ENCODE peak calls at places on chromosomes 13 and 19, in nine cellular contexts. K is uterus, R is ascending aorta, B is bronchial epithelial cell, J is DND-41, N is right lobe of liver, W is sigmoid colon, U is IMR-90, E is psoas muscle. H is an unnamed sample.
A peak's percentile ranks its signal among the peaks of the same experiment; 100 is the strongest.

GRCh38 chr13:98453254-98453843 is 123.6 kb downstream of the STK24 start:
- DNase-seq in U (no peak), E (no peak), R (no peak), K (no peak), N (no peak), W (no peak), B (no peak), J (no peak), H (no peak)

GRCh38 chr19:28201462-28201943 is 1011.4 kb downstream of the UQCRFS1 start:
- DNase-seq in U (no peak), R (no peak), N (no peak), W (no peak), J (no peak), B (no peak), K (no peak), E (no peak), H (no peak)

GRCh38 chr13:24123761-24124160 is 36.8 kb upstream of the SPATA13 start:
- DNase-seq in B (no peak), W (no peak), J (no peak), R (no peak), N (no peak), U (no peak), K (no peak), E (no peak), H (no peak)

GRCh38 chr19:35519291-35519690 is 5.8 kb upstream of the DMKN start:
- DNase-seq in K (no peak), E (no peak), U (peak; percentile 27), J (no peak), B (peak; percentile 92), N (no peak), W (no peak), R (no peak), H (no peak)

GRCh38 chr19:54432144-54432738 is 16.8 kb upstream of the LENG8 start:
- DNase-seq in J (no peak), K (no peak), U (no peak), W (no peak), B (peak; percentile 84), E (peak; percentile 28), R (no peak), N (no peak), H (no peak)

GRCh38 chr19:42323473-42323851 is 2.0 kb upstream of the MEGF8 start:
- DNase-seq in U (no peak), R (no peak), N (no peak), K (no peak), E (no peak), W (no peak), J (no peak), B (no peak), H (no peak)

GRCh38 chr13:40590112-40590862 is 76.2 kb downstream of the FOXO1 start:
- DNase-seq in N (no peak), R (no peak), W (no peak), E (no peak), K (no peak), B (no peak), J (no peak), U (no peak), H (no peak)

GRCh38 chr13:43572601-43573360 is 214.0 kb downstream of the ENOX1 start:
- DNase-seq in E (no peak), B (peak; percentile 25), J (no peak), K (no peak), W (no peak), U (peak; percentile 25), R (no peak), N (no peak), H (peak; percentile 40)

GRCh38 chr19:41872775-41873647 is 4.1 kb upstream of the CD79A start:
- DNase-seq in W (peak; percentile 65), K (no peak), N (peak; percentile 76), R (no peak), B (peak; percentile 72), U (peak; percentile 59), J (peak; percentile 72), E (peak; percentile 69), H (no peak)

GRCh38 chr13:80441968-80442367 is 101.0 kb upstream of the SPRY2 start:
- DNase-seq in U (no peak), K (no peak), E (no peak), N (no peak), J (no peak), W (no peak), B (no peak), R (no peak), H (no peak)

GRCh38 chr19:45311640-45312039 is 11.0 kb downstream of the CKM start:
- DNase-seq in J (no peak), W (no peak), K (no peak), U (no peak), E (peak; percentile 74), N (no peak), B (no peak), R (no peak), H (no peak)

GRCh38 chr13:43077446-43077845 is 54.1 kb downstream of the DNAJC15 start:
- DNase-seq in J (no peak), E (no peak), U (no peak), B (no peak), K (no peak), R (no peak), N (no peak), W (no peak), H (no peak)

GRCh38 chr13:110266983-110267382 is 40.0 kb downstream of the COL4A1 start:
- DNase-seq in B (no peak), R (peak; percentile 60), K (no peak), N (no peak), U (no peak), W (peak; percentile 65), J (no peak), E (no peak), H (no peak)

GRCh38 chr19:52601025-52601973 is 31.2 kb downstream of the ZNF701 start:
- DNase-seq in J (peak; percentile 95), R (peak; percentile 98), B (peak; percentile 80), W (peak; percentile 97), E (peak; percentile 96), K (peak; percentile 96), N (peak; percentile 95), U (peak; percentile 87), H (peak; percentile 54)

GRCh38 chr13:74867460-74867859 is 614.5 kb downstream of the TBC1D4 start:
- DNase-seq in E (no peak), U (no peak), B (peak; percentile 90), W (no peak), N (no peak), K (no peak), J (no peak), R (no peak), H (no peak)

GRCh38 chr19:6362024-6362344 is 653 bp downstream of the CLPP start:
- DNase-seq in J (peak; percentile 61), R (no peak), E (no peak), U (no peak), B (no peak), N (no peak), W (peak; percentile 70), K (peak; percentile 43), H (no peak)

GRCh38 chr19:48060381-48060780 is 16.5 kb upstream of the CABP5 start:
- DNase-seq in U (no peak), J (no peak), E (no peak), B (no peak), W (no peak), N (no peak), R (no peak), K (no peak), H (no peak)

GRCh38 chr13:39245688-39246087 is 207.4 kb downstream of the NHLRC3 start:
- DNase-seq in N (no peak), W (no peak), R (no peak), U (no peak), K (no peak), B (peak; percentile 84), J (no peak), E (no peak), H (no peak)

GRCh38 chr19:45955905-45956608 is 17.6 kb downstream of the NOVA2 start:
- DNase-seq in B (peak; percentile 78), E (peak; percentile 70), R (no peak), W (peak; percentile 77), J (no peak), K (peak; percentile 21), U (peak; percentile 7), N (peak; percentile 60), H (no peak)

GRCh38 chr13:73737214-73737613 is 397.0 kb downstream of the KLF12 start:
- DNase-seq in J (no peak), K (no peak), B (no peak), R (no peak), N (no peak), U (no peak), W (no peak), E (no peak), H (no peak)
- H3K4me3 ChIP-seq in J (no peak overlapping the region), K (no peak overlapping the region), B (no peak overlapping the region), R (no peak overlapping the region), N (no peak overlapping the region), U (no peak overlapping the region), W (no peak overlapping the region), E (no peak overlapping the region), H (no peak overlapping the region)

GRCh38 chr19:7558667-7559066 is 23.1 kb downstream of the PNPLA6 start:
- DNase-seq in B (no peak), N (peak; percentile 22), W (no peak), U (no peak), J (no peak), K (no peak), E (no peak), R (no peak), H (no peak)
- H3K36me3 ChIP-seq in B (peaks cover 24% of the 10 kb centered on the region), N (peaks cover 8% of the 10 kb centered on the region), W (peaks cover 30% of the 10 kb centered on the region), U (peaks cover 61% of the 10 kb centered on the region), J (peaks cover 38% of the 10 kb centered on the region), K (no peaks in the 10 kb centered on the region), E (peaks cover 77% of the 10 kb centered on the region), R (peaks cover 81% of the 10 kb centered on the region), H (peaks cover 23% of the 10 kb centered on the region)

GRCh38 chr19:5289060-5289990 is 51.3 kb downstream of the PTPRS start:
- DNase-seq in R (no peak), J (no peak), E (no peak), B (no peak), U (no peak), N (no peak), W (no peak), K (no peak), H (no peak)
- TF ChIP-seq CTCF in R (no peak), J (no peak), E (no peak), B (no peak), U (no peak), N (no peak), W (no peak), K (no peak), H (peak; percentile 15)

GRCh38 chr13:112967666-112968379 is 1.2 kb upstream of the MCF2L start:
- DNase-seq in B (no peak), N (no peak), W (peak; percentile 25), E (peak; percentile 15), U (no peak), K (no peak), R (no peak), J (no peak), H (no peak)

GRCh38 chr13:112968910-112969691 is at the start of gene MCF2L:
- DNase-seq in W (peak; percentile 51), R (no peak), U (peak; percentile 31), E (peak; percentile 53), K (no peak), N (peak; percentile 55), B (peak; percentile 8), J (peak; percentile 73), H (no peak)

GRCh38 chr13:112969692-112970338 is 801 bp downstream of the MCF2L start:
- DNase-seq in U (no peak), K (no peak), B (no peak), N (no peak), W (peak; percentile 17), R (no peak), J (no peak), E (peak; percentile 8), H (no peak)

GRCh38 chr13:112966776-112967175 is 2.2 kb upstream of the MCF2L start:
- DNase-seq in R (no peak), N (no peak), E (peak; percentile 17), U (no peak), K (no peak), B (no peak), J (no peak), W (peak; percentile 32), H (no peak)

GRCh38 chr13:112968380-112968909 is 569 bp upstream of the MCF2L start:
- DNase-seq in B (no peak), J (peak; percentile 38), N (peak; percentile 75), K (no peak), R (no peak), U (no peak), E (peak; percentile 42), W (peak; percentile 64), H (no peak)
- H3K4me3 ChIP-seq in B (no peak overlapping the region), J (peak overlapping the region; percentile 92), N (peak overlapping the region; percentile 61), K (peak overlapping the region; percentile 11), R (peak overlapping the region; percentile 53), U (no peak overlapping the region), E (peak overlapping the region; percentile 53), W (peak overlapping the region; percentile 47), H (no peak overlapping the region)

H was measured in BJ.